ENCODE peak calls at places on chromosomes 12 and 14, in four cellular contexts. J is natural killer cell, Z is lung, O is stomach. E is an unnamed sample.

GRCh38 chr14:22403286-22403685 is 185.7 kb downstream of the DAD1 start:
- DNase-seq in J (no peak), Z (no peak), O (no peak), E (no peak)

GRCh38 chr14:34826661-34827060 is 48.5 kb downstream of the BAZ1A start:
- DNase-seq in J (no peak), Z (no peak), O (no peak), E (no peak)

GRCh38 chr14:21913759-21914158 is 240.1 kb upstream of the OR4E1 start:
- DNase-seq in J (peak; percentile 53), Z (peak; percentile 43), O (peak; percentile 69), E (peak; percentile 20)

GRCh38 chr14:106844608-106845285 is 1318.4 kb downstream of the TMEM121 start:
- DNase-seq in J (peak; percentile 62), Z (peak; percentile 76), O (peak; percentile 64), E (peak; percentile 70)

GRCh38 chr12:106766393-106766826 is 8.1 kb upstream of the RIC8B start:
- DNase-seq in J (no peak), Z (peak; percentile 65), O (peak; percentile 57), E (no peak)

GRCh38 chr14:105064721-105065143 is 498 bp downstream of the GPR132 start:
- DNase-seq in J (no peak), Z (no peak), O (no peak), E (no peak)

GRCh38 chr14:65431951-65432350 is 19.4 kb downstream of the FUT8 start:
- DNase-seq in J (no peak), Z (no peak), O (no peak), E (no peak)

GRCh38 chr12:39884616-39885125 is 221.2 kb downstream of the SLC2A13 start:
- DNase-seq in J (no peak), Z (no peak), O (no peak), E (no peak)

GRCh38 chr12:47377414-47378221 is 297.9 kb upstream of the AMIGO2 start:
- DNase-seq in J (no peak), Z (peak; percentile 67), O (peak; percentile 72), E (no peak)

GRCh38 chr14:27409936-27410335 is 812.1 kb upstream of the NOVA1 start:
- DNase-seq in J (no peak), Z (no peak), O (no peak), E (no peak)

GRCh38 chr12:109763201-109763841 is 49.7 kb downstream of the FAM222A start:
- DNase-seq in J (no peak), Z (no peak), O (peak; percentile 30), E (peak; percentile 0)

GRCh38 chr14:59465570-59466150 is 480 bp upstream of the GPR135 start:
- DNase-seq in J (no peak), Z (no peak), O (no peak), E (no peak)

GRCh38 chr14:103273847-103274615 is 60.0 kb upstream of the EIF5 start:
- DNase-seq in J (no peak), Z (no peak), O (no peak), E (no peak)

GRCh38 chr12:51374346-51374745 is 16.9 kb downstream of the GALNT6 start:
- DNase-seq in J (no peak), Z (no peak), O (no peak), E (no peak)

GRCh38 chr12:51371295-51371953 is 19.8 kb downstream of the GALNT6 start:
- DNase-seq in J (no peak), Z (peak; percentile 72), O (peak; percentile 62), E (no peak)

GRCh38 chr12:51373222-51373621 is 18.0 kb downstream of the GALNT6 start:
- DNase-seq in J (no peak), Z (no peak), O (no peak), E (no peak)

GRCh38 chr12:51370667-51371066 is 20.5 kb downstream of the GALNT6 start:
- DNase-seq in J (no peak), Z (no peak), O (no peak), E (no peak)

GRCh38 chr12:51372021-51372420 is 19.2 kb downstream of the GALNT6 start:
- DNase-seq in J (no peak), Z (no peak), O (no peak), E (no peak)
- TF ChIP-seq CTCF in J (no peak), Z (no peak), O (no peak), E (no peak)

GRCh38 chr12:119694111-119694510 is 26.2 kb downstream of the PRKAB1 start:
- DNase-seq in J (no peak), Z (no peak), O (no peak), E (no peak)

GRCh38 chr12:119693006-119693405 is 25.1 kb downstream of the PRKAB1 start:
- DNase-seq in J (no peak), Z (peak; percentile 74), O (peak; percentile 84), E (no peak)

GRCh38 chr12:119696943-119697342 is 29.0 kb downstream of the PRKAB1 start:
- DNase-seq in J (no peak), Z (no peak), O (no peak), E (no peak)

GRCh38 chr12:119693511-119693910 is 25.6 kb downstream of the PRKAB1 start:
- DNase-seq in J (no peak), Z (no peak), O (no peak), E (no peak)

GRCh38 chr12:119695034-119695433 is 27.1 kb downstream of the PRKAB1 start:
- DNase-seq in J (no peak), Z (no peak), O (no peak), E (no peak)
- TF ChIP-seq CTCF in J (no peak), Z (no peak), O (peak; percentile 46), E (no peak)

DNA sequence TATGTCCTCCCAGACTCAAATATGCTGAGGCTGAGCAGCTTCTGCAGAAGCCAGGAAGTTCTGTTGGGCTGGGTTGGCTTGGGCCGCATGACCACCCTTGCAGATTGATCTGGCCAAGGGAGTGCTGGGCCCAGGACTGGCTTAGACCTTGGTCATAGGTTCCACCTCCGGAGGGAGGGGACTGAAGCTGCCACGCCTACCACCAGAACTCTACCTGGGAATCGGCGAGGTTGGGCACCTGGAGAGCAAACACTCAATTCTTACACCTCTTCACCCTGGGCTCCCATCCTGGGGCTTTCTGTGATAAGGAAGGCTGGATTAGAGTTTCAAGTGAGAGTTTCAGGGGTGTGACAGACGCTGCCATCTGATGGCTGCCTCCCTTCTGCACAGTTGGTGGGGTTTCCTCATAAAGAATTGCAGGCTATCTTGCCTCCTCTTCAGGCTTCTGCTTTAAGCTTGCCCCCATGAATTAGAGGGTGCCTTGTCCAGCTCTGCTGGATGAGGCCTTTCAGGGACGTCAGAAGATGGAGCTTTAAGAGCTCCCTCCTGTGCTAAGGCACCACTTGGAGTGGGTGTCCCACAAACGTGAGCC is 5.8 kb downstream of the SLC24A4 start:
- DNase-seq in J (no peak), Z (no peak), O (no peak), E (no peak)
- TF ChIP-seq CTCF in J (no peak), Z (no peak), O (no peak), E (no peak)

GRCh38 chr14:100165376-100165775 is 5.9 kb upstream of the DEGS2 start:
- DNase-seq in J (no peak), Z (no peak), O (peak; percentile 72), E (no peak)
- TF ChIP-seq CTCF in J (no peak), Z (no peak), O (peak; percentile 26), E (no peak)